ENCODE peak calls at places on chromosome 17, in nine cellular contexts. One of them, this sample, is unnamed.

GRCh38 chr17:36778458-36778857 is 158.8 kb upstream of the LHX1 start:
- DNase-seq in AG04450: no peak
- DNase-seq in fibroblast of pulmonary artery: no peak
- DNase-seq in amygdala: no peak
- DNase-seq in activated T-helper 1 cell treated with anti-CD3 and anti-CD28 coated beads, Interleukin-12 subunit alpha, Interleukin-12 subunit beta, Interleukin-2, Interleukin-4 antibody, amounts not matched to agents 30 ng/mL and 10 ng/mL and 1 ng/mL, durations not matched to agents 14 hours and 24 hours and 36 hours: no peak
- DNase-seq in activated naive CD4-positive, alpha-beta T cell treated with anti-CD3 and anti-CD28 coated beads, Interleukin-2, amount 50 U/mL, for 16 hours: no peak
- DNase-seq in mucosa of gallbladder: no peak
- DNase-seq in stimulated activated CD4-positive, alpha-beta T cell treated with anti-CD3 and anti-CD28 coated beads, Interleukin-4, amount 100 ng/mL, for 48 hours: no peak
- DNase-seq in aorta: no peak
- DNase-seq in this sample: no peak

GRCh38 chr17:42289863-42290165 is 1.5 kb downstream of the STAT5A start:
- DNase-seq in AG04450: no peak
- DNase-seq in fibroblast of pulmonary artery: no peak
- DNase-seq in amygdala: no peak
- DNase-seq in activated T-helper 1 cell treated with anti-CD3 and anti-CD28 coated beads, Interleukin-12 subunit alpha, Interleukin-12 subunit beta, Interleukin-2, Interleukin-4 antibody, amounts not matched to agents 30 ng/mL and 10 ng/mL and 1 ng/mL, durations not matched to agents 14 hours and 24 hours and 36 hours: no peak
- DNase-seq in activated naive CD4-positive, alpha-beta T cell treated with anti-CD3 and anti-CD28 coated beads, Interleukin-2, amount 50 U/mL, for 16 hours: peak
- DNase-seq in mucosa of gallbladder: no peak
- DNase-seq in stimulated activated CD4-positive, alpha-beta T cell treated with anti-CD3 and anti-CD28 coated beads, Interleukin-4, amount 100 ng/mL, for 48 hours: peak
- DNase-seq in aorta: peak
- DNase-seq in this sample: no peak

GRCh38 chr17:66481259-66481658 is 178.8 kb downstream of the PRKCA start:
- DNase-seq in AG04450: no peak
- DNase-seq in fibroblast of pulmonary artery: no peak
- DNase-seq in amygdala: no peak
- DNase-seq in activated T-helper 1 cell treated with anti-CD3 and anti-CD28 coated beads, Interleukin-12 subunit alpha, Interleukin-12 subunit beta, Interleukin-2, Interleukin-4 antibody, amounts not matched to agents 30 ng/mL and 10 ng/mL and 1 ng/mL, durations not matched to agents 14 hours and 24 hours and 36 hours: no peak
- DNase-seq in activated naive CD4-positive, alpha-beta T cell treated with anti-CD3 and anti-CD28 coated beads, Interleukin-2, amount 50 U/mL, for 16 hours: no peak
- DNase-seq in mucosa of gallbladder: no peak
- DNase-seq in stimulated activated CD4-positive, alpha-beta T cell treated with anti-CD3 and anti-CD28 coated beads, Interleukin-4, amount 100 ng/mL, for 48 hours: no peak
- DNase-seq in aorta: no peak
- DNase-seq in this sample: no peak

GRCh38 chr17:72622661-72623433 is 469.6 kb downstream of the SLC39A11 start:
- DNase-seq in AG04450: no peak
- DNase-seq in fibroblast of pulmonary artery: no peak
- DNase-seq in amygdala: no peak
- DNase-seq in activated T-helper 1 cell treated with anti-CD3 and anti-CD28 coated beads, Interleukin-12 subunit alpha, Interleukin-12 subunit beta, Interleukin-2, Interleukin-4 antibody, amounts not matched to agents 30 ng/mL and 10 ng/mL and 1 ng/mL, durations not matched to agents 14 hours and 24 hours and 36 hours: no peak
- DNase-seq in activated naive CD4-positive, alpha-beta T cell treated with anti-CD3 and anti-CD28 coated beads, Interleukin-2, amount 50 U/mL, for 16 hours: no peak
- DNase-seq in mucosa of gallbladder: no peak
- DNase-seq in stimulated activated CD4-positive, alpha-beta T cell treated with anti-CD3 and anti-CD28 coated beads, Interleukin-4, amount 100 ng/mL, for 48 hours: no peak
- DNase-seq in aorta: no peak
- DNase-seq in this sample: no peak

GRCh38 chr17:74211141-74211928 is 2.0 kb upstream of the TTYH2 start:
- DNase-seq in AG04450: no peak
- DNase-seq in fibroblast of pulmonary artery: peak
- DNase-seq in amygdala: no peak
- DNase-seq in activated T-helper 1 cell treated with anti-CD3 and anti-CD28 coated beads, Interleukin-12 subunit alpha, Interleukin-12 subunit beta, Interleukin-2, Interleukin-4 antibody, amounts not matched to agents 30 ng/mL and 10 ng/mL and 1 ng/mL, durations not matched to agents 14 hours and 24 hours and 36 hours: no peak
- DNase-seq in activated naive CD4-positive, alpha-beta T cell treated with anti-CD3 and anti-CD28 coated beads, Interleukin-2, amount 50 U/mL, for 16 hours: peak
- DNase-seq in mucosa of gallbladder: no peak
- DNase-seq in stimulated activated CD4-positive, alpha-beta T cell treated with anti-CD3 and anti-CD28 coated beads, Interleukin-4, amount 100 ng/mL, for 48 hours: no peak
- DNase-seq in aorta: no peak
- DNase-seq in this sample: no peak

GRCh38 chr17:42843358-42843934 is 934 bp upstream of the AOC2 start:
- DNase-seq in AG04450: peak
- DNase-seq in fibroblast of pulmonary artery: peak
- DNase-seq in amygdala: peak
- DNase-seq in activated T-helper 1 cell treated with anti-CD3 and anti-CD28 coated beads, Interleukin-12 subunit alpha, Interleukin-12 subunit beta, Interleukin-2, Interleukin-4 antibody, amounts not matched to agents 30 ng/mL and 10 ng/mL and 1 ng/mL, durations not matched to agents 14 hours and 24 hours and 36 hours: no peak
- DNase-seq in activated naive CD4-positive, alpha-beta T cell treated with anti-CD3 and anti-CD28 coated beads, Interleukin-2, amount 50 U/mL, for 16 hours: no peak
- DNase-seq in mucosa of gallbladder: peak
- DNase-seq in stimulated activated CD4-positive, alpha-beta T cell treated with anti-CD3 and anti-CD28 coated beads, Interleukin-4, amount 100 ng/mL, for 48 hours: no peak
- DNase-seq in aorta: no peak
- DNase-seq in this sample: peak

GRCh38 chr17:6930754-6931153 is 65.1 kb upstream of the ALOX12 start:
- DNase-seq in AG04450: no peak
- DNase-seq in fibroblast of pulmonary artery: no peak
- DNase-seq in amygdala: no peak
- DNase-seq in activated T-helper 1 cell treated with anti-CD3 and anti-CD28 coated beads, Interleukin-12 subunit alpha, Interleukin-12 subunit beta, Interleukin-2, Interleukin-4 antibody, amounts not matched to agents 30 ng/mL and 10 ng/mL and 1 ng/mL, durations not matched to agents 14 hours and 24 hours and 36 hours: no peak
- DNase-seq in activated naive CD4-positive, alpha-beta T cell treated with anti-CD3 and anti-CD28 coated beads, Interleukin-2, amount 50 U/mL, for 16 hours: no peak
- DNase-seq in mucosa of gallbladder: no peak
- DNase-seq in stimulated activated CD4-positive, alpha-beta T cell treated with anti-CD3 and anti-CD28 coated beads, Interleukin-4, amount 100 ng/mL, for 48 hours: no peak
- DNase-seq in aorta: no peak
- DNase-seq in this sample: no peak

GRCh38 chr17:43530303-43531081 is 15.6 kb downstream of the ETV4 start:
- DNase-seq in AG04450: peak
- DNase-seq in fibroblast of pulmonary artery: peak
- DNase-seq in amygdala: no peak
- DNase-seq in activated T-helper 1 cell treated with anti-CD3 and anti-CD28 coated beads, Interleukin-12 subunit alpha, Interleukin-12 subunit beta, Interleukin-2, Interleukin-4 antibody, amounts not matched to agents 30 ng/mL and 10 ng/mL and 1 ng/mL, durations not matched to agents 14 hours and 24 hours and 36 hours: no peak
- DNase-seq in activated naive CD4-positive, alpha-beta T cell treated with anti-CD3 and anti-CD28 coated beads, Interleukin-2, amount 50 U/mL, for 16 hours: no peak
- DNase-seq in mucosa of gallbladder: peak
- DNase-seq in stimulated activated CD4-positive, alpha-beta T cell treated with anti-CD3 and anti-CD28 coated beads, Interleukin-4, amount 100 ng/mL, for 48 hours: no peak
- DNase-seq in aorta: peak
- DNase-seq in this sample: peak

GRCh38 chr17:50426814-50427787 is 1.1 kb downstream of the ACSF2 start:
- DNase-seq in AG04450: no peak
- DNase-seq in fibroblast of pulmonary artery: peak
- DNase-seq in amygdala: no peak
- DNase-seq in activated T-helper 1 cell treated with anti-CD3 and anti-CD28 coated beads, Interleukin-12 subunit alpha, Interleukin-12 subunit beta, Interleukin-2, Interleukin-4 antibody, amounts not matched to agents 30 ng/mL and 10 ng/mL and 1 ng/mL, durations not matched to agents 14 hours and 24 hours and 36 hours: peak
- DNase-seq in activated naive CD4-positive, alpha-beta T cell treated with anti-CD3 and anti-CD28 coated beads, Interleukin-2, amount 50 U/mL, for 16 hours: peak
- DNase-seq in mucosa of gallbladder: peak
- DNase-seq in stimulated activated CD4-positive, alpha-beta T cell treated with anti-CD3 and anti-CD28 coated beads, Interleukin-4, amount 100 ng/mL, for 48 hours: peak
- DNase-seq in aorta: no peak
- DNase-seq in this sample: no peak

GRCh38 chr17:55641559-55642160 is 81.0 kb downstream of the TMEM100 start:
- DNase-seq in AG04450: peak
- DNase-seq in fibroblast of pulmonary artery: peak
- DNase-seq in amygdala: no peak
- DNase-seq in activated T-helper 1 cell treated with anti-CD3 and anti-CD28 coated beads, Interleukin-12 subunit alpha, Interleukin-12 subunit beta, Interleukin-2, Interleukin-4 antibody, amounts not matched to agents 30 ng/mL and 10 ng/mL and 1 ng/mL, durations not matched to agents 14 hours and 24 hours and 36 hours: peak
- DNase-seq in activated naive CD4-positive, alpha-beta T cell treated with anti-CD3 and anti-CD28 coated beads, Interleukin-2, amount 50 U/mL, for 16 hours: peak
- DNase-seq in mucosa of gallbladder: peak
- DNase-seq in stimulated activated CD4-positive, alpha-beta T cell treated with anti-CD3 and anti-CD28 coated beads, Interleukin-4, amount 100 ng/mL, for 48 hours: peak
- DNase-seq in aorta: no peak
- DNase-seq in this sample: peak

GRCh38 chr17:74890554-74890953 is 2.9 kb downstream of the FADS6 start:
- DNase-seq in AG04450: no peak
- DNase-seq in fibroblast of pulmonary artery: no peak
- DNase-seq in amygdala: no peak
- DNase-seq in activated T-helper 1 cell treated with anti-CD3 and anti-CD28 coated beads, Interleukin-12 subunit alpha, Interleukin-12 subunit beta, Interleukin-2, Interleukin-4 antibody, amounts not matched to agents 30 ng/mL and 10 ng/mL and 1 ng/mL, durations not matched to agents 14 hours and 24 hours and 36 hours: no peak
- DNase-seq in activated naive CD4-positive, alpha-beta T cell treated with anti-CD3 and anti-CD28 coated beads, Interleukin-2, amount 50 U/mL, for 16 hours: no peak
- DNase-seq in mucosa of gallbladder: no peak
- DNase-seq in stimulated activated CD4-positive, alpha-beta T cell treated with anti-CD3 and anti-CD28 coated beads, Interleukin-4, amount 100 ng/mL, for 48 hours: no peak
- DNase-seq in aorta: no peak
- DNase-seq in this sample: no peak

GRCh38 chr17:7781467-7781866 is 52.5 kb upstream of the KDM6B start:
- DNase-seq in AG04450: no peak
- DNase-seq in fibroblast of pulmonary artery: no peak
- DNase-seq in amygdala: no peak
- DNase-seq in activated T-helper 1 cell treated with anti-CD3 and anti-CD28 coated beads, Interleukin-12 subunit alpha, Interleukin-12 subunit beta, Interleukin-2, Interleukin-4 antibody, amounts not matched to agents 30 ng/mL and 10 ng/mL and 1 ng/mL, durations not matched to agents 14 hours and 24 hours and 36 hours: no peak
- DNase-seq in activated naive CD4-positive, alpha-beta T cell treated with anti-CD3 and anti-CD28 coated beads, Interleukin-2, amount 50 U/mL, for 16 hours: no peak
- DNase-seq in mucosa of gallbladder: no peak
- DNase-seq in stimulated activated CD4-positive, alpha-beta T cell treated with anti-CD3 and anti-CD28 coated beads, Interleukin-4, amount 100 ng/mL, for 48 hours: no peak
- DNase-seq in aorta: no peak
- DNase-seq in this sample: no peak

GRCh38 chr17:17874478-17874877 is 37.7 kb upstream of the SREBF1 start:
- DNase-seq in AG04450: peak
- DNase-seq in fibroblast of pulmonary artery: peak
- DNase-seq in amygdala: no peak
- DNase-seq in activated T-helper 1 cell treated with anti-CD3 and anti-CD28 coated beads, Interleukin-12 subunit alpha, Interleukin-12 subunit beta, Interleukin-2, Interleukin-4 antibody, amounts not matched to agents 30 ng/mL and 10 ng/mL and 1 ng/mL, durations not matched to agents 14 hours and 24 hours and 36 hours: no peak
- DNase-seq in activated naive CD4-positive, alpha-beta T cell treated with anti-CD3 and anti-CD28 coated beads, Interleukin-2, amount 50 U/mL, for 16 hours: no peak
- DNase-seq in mucosa of gallbladder: no peak
- DNase-seq in stimulated activated CD4-positive, alpha-beta T cell treated with anti-CD3 and anti-CD28 coated beads, Interleukin-4, amount 100 ng/mL, for 48 hours: no peak
- DNase-seq in aorta: no peak
- DNase-seq in this sample: peak

GRCh38 chr17:32936894-32937500 is 9.0 kb downstream of the TMEM98 start:
- DNase-seq in AG04450: peak
- DNase-seq in fibroblast of pulmonary artery: peak
- DNase-seq in amygdala: peak
- DNase-seq in activated T-helper 1 cell treated with anti-CD3 and anti-CD28 coated beads, Interleukin-12 subunit alpha, Interleukin-12 subunit beta, Interleukin-2, Interleukin-4 antibody, amounts not matched to agents 30 ng/mL and 10 ng/mL and 1 ng/mL, durations not matched to agents 14 hours and 24 hours and 36 hours: peak
- DNase-seq in activated naive CD4-positive, alpha-beta T cell treated with anti-CD3 and anti-CD28 coated beads, Interleukin-2, amount 50 U/mL, for 16 hours: peak
- DNase-seq in mucosa of gallbladder: peak
- DNase-seq in stimulated activated CD4-positive, alpha-beta T cell treated with anti-CD3 and anti-CD28 coated beads, Interleukin-4, amount 100 ng/mL, for 48 hours: peak
- DNase-seq in aorta: peak
- DNase-seq in this sample: peak

GRCh38 chr17:36747861-36748260 is 146.5 kb downstream of the MRM1 start:
- DNase-seq in AG04450: no peak
- DNase-seq in fibroblast of pulmonary artery: no peak
- DNase-seq in amygdala: no peak
- DNase-seq in activated T-helper 1 cell treated with anti-CD3 and anti-CD28 coated beads, Interleukin-12 subunit alpha, Interleukin-12 subunit beta, Interleukin-2, Interleukin-4 antibody, amounts not matched to agents 30 ng/mL and 10 ng/mL and 1 ng/mL, durations not matched to agents 14 hours and 24 hours and 36 hours: no peak
- DNase-seq in activated naive CD4-positive, alpha-beta T cell treated with anti-CD3 and anti-CD28 coated beads, Interleukin-2, amount 50 U/mL, for 16 hours: no peak
- DNase-seq in mucosa of gallbladder: no peak
- DNase-seq in stimulated activated CD4-positive, alpha-beta T cell treated with anti-CD3 and anti-CD28 coated beads, Interleukin-4, amount 100 ng/mL, for 48 hours: no peak
- DNase-seq in aorta: no peak
- DNase-seq in this sample: no peak